ENCODE peak calls at places on chromosomes 16 and 17, in eight cellular contexts. Y is tibial nerve, B is lower leg skin, N is ovary, H is natural killer cell, M is activated B cell treated with CpG ODN at 0.5 μM for 24 hours, D is type B pancreatic cell, G is Panc1. W is an unnamed sample.

GRCh38 chr16:26605872-26606271 is 460.9 kb upstream of the C16orf82 start:
- DNase-seq in Y (no peak), N (no peak), B (no peak), G (no peak), D (no peak), H (no peak), M (no peak), W (no peak)

GRCh38 chr16:46903255-46903905 is 19.2 kb downstream of the GPT2 start:
- DNase-seq in B (no peak), D (no peak), H (no peak), G (no peak), Y (no peak), M (no peak), N (no peak), W (no peak)

GRCh38 chr16:4053663-4054479 is 62.4 kb downstream of the ADCY9 start:
- DNase-seq in B (peak), N (peak), H (no peak), M (no peak), Y (peak), G (peak), D (peak), W (no peak)

GRCh38 chr16:81615833-81616232 is 163.3 kb upstream of the PLCG2 start:
- DNase-seq in N (no peak), H (no peak), G (no peak), B (no peak), M (no peak), D (no peak), Y (no peak), W (no peak)

GRCh38 chr17:30808785-30809286 is 15.7 kb downstream of the CRLF3 start:
- DNase-seq in D (no peak), M (no peak), H (no peak), B (no peak), N (no peak), Y (no peak), G (no peak), W (no peak)

GRCh38 chr17:41439375-41439774 is 1.4 kb downstream of the KRT38 start:
- DNase-seq in D (no peak), M (no peak), B (no peak), Y (no peak), H (no peak), G (no peak), N (no peak), W (no peak)

GRCh38 chr17:59760164-59760563 is 52.7 kb downstream of the VMP1 start:
- DNase-seq in G (no peak), D (no peak), B (no peak), N (no peak), H (no peak), Y (no peak), M (no peak), W (no peak)

GRCh38 chr16:47058295-47059086 is 85.0 kb upstream of the DNAJA2 start:
- DNase-seq in Y (no peak), H (no peak), M (no peak), D (no peak), G (no peak), B (no peak), N (no peak), W (no peak)

GRCh38 chr16:83887088-83887487 is 11.8 kb upstream of the MLYCD start:
- DNase-seq in G (no peak), H (no peak), M (no peak), D (no peak), Y (no peak), B (no peak), N (no peak), W (no peak)

GRCh38 chr16:76511203-76511602 is 234.0 kb downstream of the CNTNAP4 start:
- DNase-seq in D (no peak), H (no peak), N (no peak), B (no peak), Y (no peak), M (no peak), G (no peak), W (no peak)

GRCh38 chr16:86598607-86599318 is 20.4 kb downstream of the FOXL1 start:
- DNase-seq in G (no peak), B (no peak), H (no peak), Y (no peak), D (peak), M (no peak), N (no peak), W (no peak)

GRCh38 chr17:8192070-8192815 is 2.3 kb upstream of the BORCS6 start:
- DNase-seq in D (no peak), Y (peak), G (peak), N (peak), B (peak), M (no peak), H (peak), W (no peak)

GRCh38 chr16:85934210-85934609 is 35.2 kb downstream of the IRF8 start:
- DNase-seq in D (no peak), Y (no peak), N (no peak), H (no peak), B (no peak), M (no peak), G (no peak), W (no peak)

GRCh38 chr17:64984776-64985521 is 65.7 kb upstream of the LRRC37A3 start:
- DNase-seq in B (peak), H (peak), G (no peak), D (peak), N (no peak), M (no peak), Y (no peak), W (no peak)

GRCh38 chr16:87703835-87704375 is 61.9 kb downstream of the KLHDC4 start:
- DNase-seq in G (no peak), D (no peak), B (no peak), N (no peak), H (no peak), M (no peak), Y (no peak), W (no peak)

GRCh38 chr17:79955167-79955549 is 80.5 kb downstream of the TBC1D16 start:
- DNase-seq in Y (no peak), H (no peak), M (no peak), G (no peak), B (no peak), N (no peak), D (peak), W (no peak)

GRCh38 chr17:8001976-8002645 is at the start of gene GUCY2D:
- DNase-seq in N (no peak), G (no peak), B (no peak), D (no peak), H (no peak), M (no peak), Y (no peak), W (no peak)

GRCh38 chr17:66467766-66468165 is 165.4 kb downstream of the PRKCA start:
- DNase-seq in D (no peak), Y (no peak), M (no peak), G (no peak), N (no peak), H (no peak), B (no peak), W (no peak)

GRCh38 chr16:88192601-88193000 is 190.2 kb upstream of the ZNF469 start:
- DNase-seq in H (no peak), N (no peak), Y (no peak), B (no peak), M (no peak), G (no peak), D (peak), W (no peak)

GRCh38 chr17:29292992-29293889 is 707 bp downstream of the NUFIP2 start:
- DNase-seq in H (peak), B (peak), G (no peak), D (peak), N (peak), Y (peak), M (peak), W (peak)

GRCh38 chr16:66326995-66327513 is 39.4 kb upstream of the CDH5 start:
- DNase-seq in G (no peak), N (no peak), D (no peak), B (no peak), H (no peak), Y (no peak), M (no peak), W (no peak)

GRCh38 chr17:65785109-65785508 is 223.7 kb upstream of the AXIN2 start:
- DNase-seq in Y (no peak), N (no peak), D (no peak), H (no peak), B (no peak), M (no peak), G (peak), W (no peak)

GRCh38 chr16:51592535-51592934 is 441.5 kb upstream of the SALL1 start:
- DNase-seq in Y (no peak), N (no peak), H (no peak), B (no peak), M (no peak), G (no peak), D (no peak), W (no peak)

GRCh38 chr17:3750926-3751325 is 27.2 kb downstream of the HASPIN start:
- DNase-seq in D (no peak), H (no peak), M (no peak), G (no peak), B (no peak), N (no peak), Y (no peak), W (no peak)

GRCh38 chr16:89067677-89068076 is 26.0 kb upstream of the ACSF3 start:
- DNase-seq in B (no peak), G (no peak), N (no peak), H (no peak), Y (no peak), M (no peak), D (no peak), W (no peak)

GRCh38 chr17:5753421-5753820 is 169.1 kb upstream of the NLRP1 start:
- DNase-seq in B (no peak), D (no peak), N (no peak), H (no peak), M (no peak), G (no peak), Y (no peak), W (peak)

GRCh38 chr17:82931696-82932060 is 91.9 kb upstream of the ZNF750 start:
- DNase-seq in D (peak), M (peak), Y (peak), B (peak), H (no peak), G (no peak), N (peak), W (no peak)

GRCh38 chr16:66728117-66728787 is 23.2 kb downstream of the DYNC1LI2 start:
- DNase-seq in M (no peak), Y (no peak), G (no peak), D (no peak), H (no peak), N (peak), B (no peak), W (no peak)

GRCh38 chr17:74253036-74253435 is 21.0 kb upstream of the DNAI2 start:
- DNase-seq in N (no peak), G (no peak), Y (no peak), B (no peak), D (no peak), H (no peak), M (no peak), W (no peak)
- TF ChIP-seq CTCF in N (no peak), G (no peak), Y (no peak), B (no peak), D (no peak), H (no peak), M (no peak), W (no peak)

GRCh38 chr17:44636562-44636961 is 19.7 kb upstream of the MEIOC start:
- DNase-seq in Y (no peak), N (no peak), M (no peak), H (no peak), D (no peak), B (no peak), G (no peak), W (no peak)
- TF ChIP-seq CTCF in Y (peak), N (peak), M (no peak), H (peak), D (peak), B (no peak), G (peak), W (peak)

GRCh38 chr16:22183901-22184614 is 21.8 kb downstream of the SDR42E2 start:
- DNase-seq in Y (no peak), M (no peak), D (no peak), N (no peak), H (no peak), B (no peak), G (no peak), W (no peak)
- TF ChIP-seq CTCF in Y (no peak), M (no peak), D (peak), N (no peak), H (no peak), B (no peak), G (peak), W (no peak)

GRCh38 chr17:76103274-76104139 is at the start of gene EXOC7:
- DNase-seq in M (peak), Y (peak), G (peak), D (peak), H (peak), B (peak), N (peak), W (peak)
- TF ChIP-seq CTCF in M (no peak), Y (no peak), G (no peak), D (peak), H (peak), B (no peak), N (no peak), W (no peak)

GRCh38 chr17:75722076-75722475 is 817 bp downstream of the ITGB4 start:
- DNase-seq in G (no peak), D (no peak), Y (no peak), B (no peak), N (no peak), M (no peak), H (no peak), W (no peak)

GRCh38 chr17:75719732-75720131 is 1.5 kb upstream of the ITGB4 start:
- DNase-seq in H (no peak), G (no peak), N (no peak), B (no peak), Y (no peak), D (no peak), M (no peak), W (no peak)

GRCh38 chr17:75722542-75723095 is 1.4 kb downstream of the ITGB4 start:
- DNase-seq in M (no peak), H (no peak), N (no peak), G (no peak), B (no peak), Y (no peak), D (no peak), W (no peak)

GRCh38 chr17:75721463-75722011 is 278 bp downstream of the ITGB4 start:
- DNase-seq in B (no peak), Y (no peak), D (no peak), N (no peak), H (no peak), G (no peak), M (no peak), W (no peak)

DNA sequence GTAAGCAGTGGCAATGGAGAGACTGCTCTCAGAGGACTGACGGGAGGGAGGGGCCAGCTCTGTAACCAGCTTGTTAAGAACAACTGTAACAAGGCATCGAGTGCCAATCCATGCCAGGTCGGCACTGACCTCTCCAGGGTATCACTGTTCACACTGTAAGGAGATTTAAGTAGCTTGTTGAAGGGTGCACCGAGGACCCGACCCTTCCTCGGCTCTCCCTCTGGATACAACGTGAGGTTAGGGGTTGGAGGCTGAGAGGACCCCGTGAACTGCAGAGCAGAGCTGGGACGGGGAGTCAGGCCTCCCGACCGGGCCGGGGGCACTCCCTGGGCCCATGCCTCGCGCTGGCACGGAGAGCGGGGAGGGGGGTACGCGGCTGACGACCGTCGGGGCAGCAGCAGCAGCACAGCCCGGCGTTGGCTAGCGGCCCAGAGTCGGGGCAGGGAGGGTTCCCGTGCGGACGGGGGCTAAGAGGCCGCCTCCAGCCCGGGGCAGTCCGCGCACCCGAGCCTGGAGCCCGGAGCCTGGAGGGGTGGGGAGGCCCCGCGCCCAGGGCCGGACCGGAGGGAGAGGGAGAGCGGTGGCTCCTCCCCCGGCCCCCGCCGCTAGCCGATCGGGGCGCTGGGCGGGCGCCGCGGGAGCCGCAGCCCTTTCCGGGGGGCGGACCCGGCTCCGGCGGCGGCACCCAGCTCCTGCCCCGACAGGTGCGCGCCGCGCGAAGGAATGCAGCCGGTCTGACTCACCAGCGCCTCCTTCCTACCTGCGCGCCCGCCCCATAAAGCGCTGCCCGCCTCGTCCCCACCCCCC is at the start of gene ITGB4:
- DNase-seq in G (no peak), H (peak), B (no peak), Y (no peak), D (no peak), N (no peak), M (peak), W (peak)
- TF ChIP-seq CTCF in G (no peak), H (no peak), B (no peak), Y (no peak), D (peak), N (no peak), M (no peak), W (no peak)

GRCh38 chr17:72463287-72464102 is 342.7 kb downstream of the SOX9 start:
- DNase-seq in G (no peak), M (no peak), Y (no peak), H (no peak), N (no peak), D (no peak), B (no peak), W (no peak)

GRCh38 chr17:72460711-72461110 is 339.9 kb downstream of the SOX9 start:
- DNase-seq in G (no peak), M (no peak), H (no peak), B (no peak), N (no peak), Y (no peak), D (no peak), W (no peak)

GRCh38 chr17:72462396-72462795 is 341.6 kb downstream of the SOX9 start:
- DNase-seq in Y (no peak), B (no peak), N (no peak), H (no peak), G (no peak), M (no peak), D (no peak), W (no peak)

GRCh38 chr17:72461757-72462156 is 340.9 kb downstream of the SOX9 start:
- DNase-seq in B (no peak), H (no peak), M (no peak), G (no peak), N (no peak), D (no peak), Y (no peak), W (no peak)

GRCh38 chr17:72462814-72463213 is 342.0 kb downstream of the SOX9 start:
- DNase-seq in M (no peak), Y (no peak), B (no peak), G (no peak), D (no peak), H (no peak), N (no peak), W (no peak)
- TF ChIP-seq CTCF in M (no peak), Y (no peak), B (no peak), G (no peak), D (no peak), H (no peak), N (no peak), W (no peak)

DNA sequence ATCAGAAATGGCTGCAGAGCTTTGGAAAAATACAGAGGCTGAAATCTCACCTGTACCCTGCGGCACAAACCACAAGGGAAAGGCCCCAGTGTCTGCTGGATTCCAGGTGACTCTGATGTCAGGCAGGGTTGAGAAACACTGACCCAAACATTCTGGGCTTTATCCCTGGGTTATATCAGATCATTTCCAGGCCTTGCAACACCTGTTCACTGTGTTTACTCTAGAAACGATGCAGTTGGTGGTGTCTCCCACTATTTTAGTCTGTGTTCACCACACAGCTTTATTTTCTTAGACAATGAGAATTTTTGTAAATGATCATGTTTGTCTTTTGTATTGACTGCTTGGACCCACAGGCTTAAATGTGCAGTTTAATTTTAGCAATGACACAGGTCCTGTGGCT is 151.5 kb upstream of the SDK2 start:
- DNase-seq in D (no peak), H (no peak), N (no peak), B (no peak), M (no peak), Y (no peak), G (no peak), W (peak)
- TF ChIP-seq CTCF in D (no peak), H (no peak), N (no peak), B (no peak), M (no peak), Y (no peak), G (no peak), W (no peak)

GRCh38 chr16:74562117-74562516 is 44.8 kb downstream of the GLG1 start:
- DNase-seq in Y (no peak), H (no peak), N (no peak), D (no peak), M (no peak), B (no peak), G (no peak), W (no peak)

GRCh38 chr16:74563828-74564263 is 43.1 kb downstream of the GLG1 start:
- DNase-seq in H (peak), B (peak), N (no peak), M (no peak), Y (no peak), D (no peak), G (no peak), W (no peak)

GRCh38 chr16:74564451-74564984 is 42.4 kb downstream of the GLG1 start:
- DNase-seq in B (no peak), Y (no peak), N (no peak), H (no peak), M (no peak), D (no peak), G (no peak), W (no peak)

GRCh38 chr16:74567901-74568300 is 39.0 kb downstream of the GLG1 start:
- DNase-seq in Y (no peak), B (no peak), D (no peak), G (no peak), H (no peak), N (no peak), M (no peak), W (no peak)

GRCh38 chr16:74565378-74565777 is 41.5 kb downstream of the GLG1 start:
- DNase-seq in G (no peak), Y (no peak), N (no peak), D (no peak), B (no peak), M (no peak), H (no peak), W (no peak)
- TF ChIP-seq CTCF in G (no peak), Y (no peak), N (no peak), D (no peak), B (no peak), M (no peak), H (no peak), W (no peak)

W was measured in mesothelial cell of epicardium.